ENCODE peak calls at places on chromosomes 2 and 18, in seven cellular contexts. One of them, this sample, is unnamed.

GRCh38 chr2:179129574-179130238 is 79.8 kb upstream of the CCDC141 start:
- DNase-seq in amygdala: no peak
- DNase-seq in activated gamma-delta T cell treated with Interleukin-2 at 50 U/mL for 16 hours: no peak
- DNase-seq in testis: no peak
- DNase-seq in GM19239: peak
- DNase-seq in CD4-positive, CD25-positive, alpha-beta regulatory T cell: peak
- DNase-seq in fibroblast of pulmonary artery: peak
- DNase-seq in this sample: no peak

GRCh38 chr2:235493775-235494715 is at the start of gene AGAP1:
- DNase-seq in amygdala: peak
- DNase-seq in activated gamma-delta T cell treated with Interleukin-2 at 50 U/mL for 16 hours: no peak
- DNase-seq in testis: peak
- DNase-seq in GM19239: peak
- DNase-seq in CD4-positive, CD25-positive, alpha-beta regulatory T cell: no peak
- DNase-seq in fibroblast of pulmonary artery: peak
- DNase-seq in this sample: no peak

GRCh38 chr18:28013064-28013463 is 163.9 kb downstream of the CDH2 start:
- DNase-seq in amygdala: no peak
- DNase-seq in activated gamma-delta T cell treated with Interleukin-2 at 50 U/mL for 16 hours: no peak
- DNase-seq in testis: no peak
- DNase-seq in GM19239: no peak
- DNase-seq in CD4-positive, CD25-positive, alpha-beta regulatory T cell: no peak
- DNase-seq in fibroblast of pulmonary artery: peak
- DNase-seq in this sample: no peak

GRCh38 chr2:143807192-143807591 is 678.0 kb downstream of the ARHGAP15 start:
- DNase-seq in amygdala: no peak
- DNase-seq in activated gamma-delta T cell treated with Interleukin-2 at 50 U/mL for 16 hours: no peak
- DNase-seq in testis: no peak
- DNase-seq in GM19239: no peak
- DNase-seq in CD4-positive, CD25-positive, alpha-beta regulatory T cell: no peak
- DNase-seq in fibroblast of pulmonary artery: no peak
- DNase-seq in this sample: no peak

GRCh38 chr18:22783245-22783644 is 149.9 kb upstream of the RBBP8 start:
- DNase-seq in amygdala: no peak
- DNase-seq in activated gamma-delta T cell treated with Interleukin-2 at 50 U/mL for 16 hours: no peak
- DNase-seq in testis: no peak
- DNase-seq in GM19239: no peak
- DNase-seq in CD4-positive, CD25-positive, alpha-beta regulatory T cell: no peak
- DNase-seq in fibroblast of pulmonary artery: no peak
- DNase-seq in this sample: no peak

GRCh38 chr2:96816836-96817702 is 1.0 kb downstream of the CNNM3 start:
- DNase-seq in amygdala: no peak
- DNase-seq in activated gamma-delta T cell treated with Interleukin-2 at 50 U/mL for 16 hours: no peak
- DNase-seq in testis: no peak
- DNase-seq in GM19239: no peak
- DNase-seq in CD4-positive, CD25-positive, alpha-beta regulatory T cell: no peak
- DNase-seq in fibroblast of pulmonary artery: peak
- DNase-seq in this sample: no peak

GRCh38 chr18:8635087-8635486 is 25.9 kb downstream of the RAB12 start:
- DNase-seq in amygdala: no peak
- DNase-seq in activated gamma-delta T cell treated with Interleukin-2 at 50 U/mL for 16 hours: no peak
- DNase-seq in testis: no peak
- DNase-seq in GM19239: no peak
- DNase-seq in CD4-positive, CD25-positive, alpha-beta regulatory T cell: no peak
- DNase-seq in fibroblast of pulmonary artery: peak
- DNase-seq in this sample: no peak

GRCh38 chr2:128305555-128306080 is 13.1 kb downstream of the HS6ST1 start:
- DNase-seq in amygdala: no peak
- DNase-seq in activated gamma-delta T cell treated with Interleukin-2 at 50 U/mL for 16 hours: no peak
- DNase-seq in testis: no peak
- DNase-seq in GM19239: peak
- DNase-seq in CD4-positive, CD25-positive, alpha-beta regulatory T cell: no peak
- DNase-seq in fibroblast of pulmonary artery: peak
- DNase-seq in this sample: no peak

GRCh38 chr2:236717719-236718118 is 148.1 kb downstream of the ACKR3 start:
- DNase-seq in amygdala: no peak
- DNase-seq in activated gamma-delta T cell treated with Interleukin-2 at 50 U/mL for 16 hours: no peak
- DNase-seq in testis: no peak
- DNase-seq in GM19239: no peak
- DNase-seq in CD4-positive, CD25-positive, alpha-beta regulatory T cell: no peak
- DNase-seq in fibroblast of pulmonary artery: no peak
- DNase-seq in this sample: no peak

GRCh38 chr2:223590964-223591363 is 11.2 kb downstream of the SCG2 start:
- DNase-seq in amygdala: no peak
- DNase-seq in activated gamma-delta T cell treated with Interleukin-2 at 50 U/mL for 16 hours: no peak
- DNase-seq in testis: no peak
- DNase-seq in GM19239: no peak
- DNase-seq in CD4-positive, CD25-positive, alpha-beta regulatory T cell: no peak
- DNase-seq in fibroblast of pulmonary artery: peak
- DNase-seq in this sample: no peak

GRCh38 chr18:44679912-44680270 is 797 bp upstream of the SETBP1 start:
- DNase-seq in amygdala: peak
- DNase-seq in activated gamma-delta T cell treated with Interleukin-2 at 50 U/mL for 16 hours: peak
- DNase-seq in testis: peak
- DNase-seq in GM19239: peak
- DNase-seq in CD4-positive, CD25-positive, alpha-beta regulatory T cell: no peak
- DNase-seq in fibroblast of pulmonary artery: peak
- DNase-seq in this sample: peak

GRCh38 chr2:232877940-232878511 is 8.0 kb downstream of the SNORC start:
- DNase-seq in amygdala: no peak
- DNase-seq in activated gamma-delta T cell treated with Interleukin-2 at 50 U/mL for 16 hours: no peak
- DNase-seq in testis: no peak
- DNase-seq in GM19239: no peak
- DNase-seq in CD4-positive, CD25-positive, alpha-beta regulatory T cell: no peak
- DNase-seq in fibroblast of pulmonary artery: no peak
- DNase-seq in this sample: no peak

GRCh38 chr2:175684466-175684865 is 317.6 kb downstream of the LNPK start:
- DNase-seq in amygdala: no peak
- DNase-seq in activated gamma-delta T cell treated with Interleukin-2 at 50 U/mL for 16 hours: no peak
- DNase-seq in testis: no peak
- DNase-seq in GM19239: no peak
- DNase-seq in CD4-positive, CD25-positive, alpha-beta regulatory T cell: no peak
- DNase-seq in fibroblast of pulmonary artery: no peak
- DNase-seq in this sample: no peak

GRCh38 chr2:18378020-18378653 is 182.3 kb downstream of the RDH14 start:
- DNase-seq in amygdala: no peak
- DNase-seq in activated gamma-delta T cell treated with Interleukin-2 at 50 U/mL for 16 hours: peak
- DNase-seq in testis: peak
- DNase-seq in GM19239: peak
- DNase-seq in CD4-positive, CD25-positive, alpha-beta regulatory T cell: no peak
- DNase-seq in fibroblast of pulmonary artery: peak
- DNase-seq in this sample: no peak

GRCh38 chr2:186455613-186456012 is 30.4 kb upstream of the ZC3H15 start:
- DNase-seq in amygdala: no peak
- DNase-seq in activated gamma-delta T cell treated with Interleukin-2 at 50 U/mL for 16 hours: no peak
- DNase-seq in testis: no peak
- DNase-seq in GM19239: no peak
- DNase-seq in CD4-positive, CD25-positive, alpha-beta regulatory T cell: no peak
- DNase-seq in fibroblast of pulmonary artery: no peak
- DNase-seq in this sample: no peak

GRCh38 chr2:232761301-232761907 is 15.0 kb downstream of the KCNJ13 start:
- DNase-seq in amygdala: no peak
- DNase-seq in activated gamma-delta T cell treated with Interleukin-2 at 50 U/mL for 16 hours: peak
- DNase-seq in testis: no peak
- DNase-seq in GM19239: no peak
- DNase-seq in CD4-positive, CD25-positive, alpha-beta regulatory T cell: peak
- DNase-seq in fibroblast of pulmonary artery: peak
- DNase-seq in this sample: no peak

GRCh38 chr18:32049393-32050161 is 31.0 kb downstream of the RNF125 start:
- DNase-seq in amygdala: no peak
- DNase-seq in activated gamma-delta T cell treated with Interleukin-2 at 50 U/mL for 16 hours: peak
- DNase-seq in testis: no peak
- DNase-seq in GM19239: no peak
- DNase-seq in CD4-positive, CD25-positive, alpha-beta regulatory T cell: no peak
- DNase-seq in fibroblast of pulmonary artery: no peak
- DNase-seq in this sample: peak

GRCh38 chr18:48835119-48835518 is 115.6 kb downstream of the SMAD7 start:
- DNase-seq in amygdala: no peak
- DNase-seq in activated gamma-delta T cell treated with Interleukin-2 at 50 U/mL for 16 hours: no peak
- DNase-seq in testis: no peak
- DNase-seq in GM19239: no peak
- DNase-seq in CD4-positive, CD25-positive, alpha-beta regulatory T cell: no peak
- DNase-seq in fibroblast of pulmonary artery: no peak
- DNase-seq in this sample: peak

GRCh38 chr2:178844690-178845089 is 37.5 kb upstream of the TTN start:
- DNase-seq in amygdala: no peak
- DNase-seq in activated gamma-delta T cell treated with Interleukin-2 at 50 U/mL for 16 hours: no peak
- DNase-seq in testis: no peak
- DNase-seq in GM19239: no peak
- DNase-seq in CD4-positive, CD25-positive, alpha-beta regulatory T cell: no peak
- DNase-seq in fibroblast of pulmonary artery: no peak
- DNase-seq in this sample: no peak

GRCh38 chr2:234305846-234306245 is 191.0 kb downstream of the ARL4C start:
- DNase-seq in amygdala: no peak
- DNase-seq in activated gamma-delta T cell treated with Interleukin-2 at 50 U/mL for 16 hours: no peak
- DNase-seq in testis: no peak
- DNase-seq in GM19239: no peak
- DNase-seq in CD4-positive, CD25-positive, alpha-beta regulatory T cell: no peak
- DNase-seq in fibroblast of pulmonary artery: no peak
- DNase-seq in this sample: no peak

GRCh38 chr2:7262608-7263228 is 345.5 kb downstream of the RNF144A start:
- DNase-seq in amygdala: no peak
- DNase-seq in activated gamma-delta T cell treated with Interleukin-2 at 50 U/mL for 16 hours: no peak
- DNase-seq in testis: no peak
- DNase-seq in GM19239: no peak
- DNase-seq in CD4-positive, CD25-positive, alpha-beta regulatory T cell: no peak
- DNase-seq in fibroblast of pulmonary artery: no peak
- DNase-seq in this sample: no peak

GRCh38 chr2:134934641-134935040 is 16.0 kb downstream of the CCNT2 start:
- DNase-seq in amygdala: no peak
- DNase-seq in activated gamma-delta T cell treated with Interleukin-2 at 50 U/mL for 16 hours: no peak
- DNase-seq in testis: no peak
- DNase-seq in GM19239: no peak
- DNase-seq in CD4-positive, CD25-positive, alpha-beta regulatory T cell: no peak
- DNase-seq in fibroblast of pulmonary artery: peak
- DNase-seq in this sample: no peak

GRCh38 chr18:45690975-45691815 is 32.8 kb upstream of the SLC14A1 start:
- DNase-seq in amygdala: peak
- DNase-seq in activated gamma-delta T cell treated with Interleukin-2 at 50 U/mL for 16 hours: peak
- DNase-seq in testis: peak
- DNase-seq in GM19239: peak
- DNase-seq in CD4-positive, CD25-positive, alpha-beta regulatory T cell: peak
- DNase-seq in fibroblast of pulmonary artery: peak
- DNase-seq in this sample: peak

GRCh38 chr2:160837416-160837815 is 322.8 kb upstream of the TANK start:
- DNase-seq in amygdala: no peak
- DNase-seq in activated gamma-delta T cell treated with Interleukin-2 at 50 U/mL for 16 hours: no peak
- DNase-seq in testis: no peak
- DNase-seq in GM19239: no peak
- DNase-seq in CD4-positive, CD25-positive, alpha-beta regulatory T cell: no peak
- DNase-seq in fibroblast of pulmonary artery: peak
- DNase-seq in this sample: no peak

GRCh38 chr2:49935456-49935855 is 781.1 kb upstream of the FSHR start:
- DNase-seq in amygdala: no peak
- DNase-seq in activated gamma-delta T cell treated with Interleukin-2 at 50 U/mL for 16 hours: no peak
- DNase-seq in testis: no peak
- DNase-seq in GM19239: no peak
- DNase-seq in CD4-positive, CD25-positive, alpha-beta regulatory T cell: no peak
- DNase-seq in fibroblast of pulmonary artery: no peak
- DNase-seq in this sample: no peak

GRCh38 chr2:160639472-160639871 is 145.9 kb upstream of the RBMS1 start:
- DNase-seq in amygdala: no peak
- DNase-seq in activated gamma-delta T cell treated with Interleukin-2 at 50 U/mL for 16 hours: no peak
- DNase-seq in testis: no peak
- DNase-seq in GM19239: no peak
- DNase-seq in CD4-positive, CD25-positive, alpha-beta regulatory T cell: no peak
- DNase-seq in fibroblast of pulmonary artery: no peak
- DNase-seq in this sample: no peak

GRCh38 chr18:29840101-29840500 is 1202.4 kb downstream of the DSC3 start:
- DNase-seq in amygdala: no peak
- DNase-seq in activated gamma-delta T cell treated with Interleukin-2 at 50 U/mL for 16 hours: no peak
- DNase-seq in testis: no peak
- DNase-seq in GM19239: no peak
- DNase-seq in CD4-positive, CD25-positive, alpha-beta regulatory T cell: no peak
- DNase-seq in fibroblast of pulmonary artery: peak
- DNase-seq in this sample: no peak

GRCh38 chr18:67402543-67402942 is 114.0 kb downstream of the DSEL start:
- DNase-seq in amygdala: no peak
- DNase-seq in activated gamma-delta T cell treated with Interleukin-2 at 50 U/mL for 16 hours: no peak
- DNase-seq in testis: no peak
- DNase-seq in GM19239: no peak
- DNase-seq in CD4-positive, CD25-positive, alpha-beta regulatory T cell: no peak
- DNase-seq in fibroblast of pulmonary artery: peak
- DNase-seq in this sample: no peak

GRCh38 chr2:135212757-135213156 is 160.7 kb downstream of the RAB3GAP1 start:
- DNase-seq in amygdala: no peak
- DNase-seq in activated gamma-delta T cell treated with Interleukin-2 at 50 U/mL for 16 hours: no peak
- DNase-seq in testis: no peak
- DNase-seq in GM19239: no peak
- DNase-seq in CD4-positive, CD25-positive, alpha-beta regulatory T cell: no peak
- DNase-seq in fibroblast of pulmonary artery: peak
- DNase-seq in this sample: no peak

GRCh38 chr2:179856205-179856604 is 5.2 kb downstream of the ZNF385B start:
- DNase-seq in amygdala: no peak
- DNase-seq in activated gamma-delta T cell treated with Interleukin-2 at 50 U/mL for 16 hours: no peak
- DNase-seq in testis: no peak
- DNase-seq in GM19239: no peak
- DNase-seq in CD4-positive, CD25-positive, alpha-beta regulatory T cell: no peak
- DNase-seq in fibroblast of pulmonary artery: no peak
- DNase-seq in this sample: no peak

GRCh38 chr2:119136093-119136492 is 22.5 kb downstream of the C1QL2 start:
- DNase-seq in amygdala: no peak
- DNase-seq in activated gamma-delta T cell treated with Interleukin-2 at 50 U/mL for 16 hours: no peak
- DNase-seq in testis: no peak
- DNase-seq in GM19239: no peak
- DNase-seq in CD4-positive, CD25-positive, alpha-beta regulatory T cell: no peak
- DNase-seq in fibroblast of pulmonary artery: no peak
- DNase-seq in this sample: no peak

GRCh38 chr2:236960516-236960915 is 125.2 kb upstream of the COPS8 start:
- DNase-seq in amygdala: no peak
- DNase-seq in activated gamma-delta T cell treated with Interleukin-2 at 50 U/mL for 16 hours: no peak
- DNase-seq in testis: no peak
- DNase-seq in GM19239: no peak
- DNase-seq in CD4-positive, CD25-positive, alpha-beta regulatory T cell: no peak
- DNase-seq in fibroblast of pulmonary artery: no peak
- DNase-seq in this sample: no peak

GRCh38 chr2:26000561-26001211 is 18.4 kb upstream of the KIF3C start:
- DNase-seq in amygdala: no peak
- DNase-seq in activated gamma-delta T cell treated with Interleukin-2 at 50 U/mL for 16 hours: no peak
- DNase-seq in testis: peak
- DNase-seq in GM19239: no peak
- DNase-seq in CD4-positive, CD25-positive, alpha-beta regulatory T cell: no peak
- DNase-seq in fibroblast of pulmonary artery: no peak
- DNase-seq in this sample: no peak

GRCh38 chr2:9228088-9228751 is 21.6 kb downstream of the ASAP2 start:
- DNase-seq in amygdala: no peak
- DNase-seq in activated gamma-delta T cell treated with Interleukin-2 at 50 U/mL for 16 hours: no peak
- DNase-seq in testis: no peak
- DNase-seq in GM19239: no peak
- DNase-seq in CD4-positive, CD25-positive, alpha-beta regulatory T cell: no peak
- DNase-seq in fibroblast of pulmonary artery: peak
- DNase-seq in this sample: no peak

GRCh38 chr2:20452551-20452950 is 5.7 kb downstream of the RHOB start:
- DNase-seq in amygdala: peak
- DNase-seq in activated gamma-delta T cell treated with Interleukin-2 at 50 U/mL for 16 hours: no peak
- DNase-seq in testis: peak
- DNase-seq in GM19239: no peak
- DNase-seq in CD4-positive, CD25-positive, alpha-beta regulatory T cell: no peak
- DNase-seq in fibroblast of pulmonary artery: peak
- DNase-seq in this sample: no peak

GRCh38 chr2:201264472-201265173 is 4.3 kb downstream of the CASP8 start:
- DNase-seq in amygdala: no peak
- DNase-seq in activated gamma-delta T cell treated with Interleukin-2 at 50 U/mL for 16 hours: no peak
- DNase-seq in testis: no peak
- DNase-seq in GM19239: no peak
- DNase-seq in CD4-positive, CD25-positive, alpha-beta regulatory T cell: no peak
- DNase-seq in fibroblast of pulmonary artery: no peak
- DNase-seq in this sample: no peak

GRCh38 chr2:212908682-212909435 is 242.6 kb downstream of the IKZF2 start:
- DNase-seq in amygdala: no peak
- DNase-seq in activated gamma-delta T cell treated with Interleukin-2 at 50 U/mL for 16 hours: no peak
- DNase-seq in testis: no peak
- DNase-seq in GM19239: no peak
- DNase-seq in CD4-positive, CD25-positive, alpha-beta regulatory T cell: no peak
- DNase-seq in fibroblast of pulmonary artery: peak
- DNase-seq in this sample: no peak